ENCODE peak calls at places on chromosomes 2 and 18, in five cellular contexts. T is bronchial epithelial cell, Y is Panc1, L is endodermal cell, F is brain microvascular endothelial cell. S is an unnamed sample.

GRCh38 chr2:41939410-41939775 is 108.4 kb upstream of the PKDCC start:
- DNase-seq in T (no peak), Y (no peak), L (no peak), F (no peak), S (no peak)

GRCh38 chr2:8003462-8004075 is 678.3 kb upstream of the ID2 start:
- DNase-seq in T (no peak), Y (no peak), L (no peak), F (peak; percentile 60), S (no peak)

GRCh38 chr2:45452866-45453265 is 158.2 kb downstream of the SRBD1 start:
- DNase-seq in T (no peak), Y (no peak), L (no peak), F (peak; percentile 76), S (peak; percentile 83)

GRCh38 chr2:200617089-200618050 is 31.6 kb downstream of the AOX1 start:
- DNase-seq in T (no peak), Y (no peak), L (no peak), F (no peak), S (no peak)

GRCh38 chr2:226903179-226903578 is 67.3 kb downstream of the RHBDD1 start:
- DNase-seq in T (peak; percentile 89), Y (no peak), L (no peak), F (peak; percentile 88), S (peak; percentile 36)

GRCh38 chr2:171712051-171712450 is 24.8 kb downstream of the DYNC1I2 start:
- DNase-seq in T (peak; percentile 53), Y (no peak), L (no peak), F (peak; percentile 59), S (peak; percentile 76)

GRCh38 chr2:64934530-64934929 is 54.7 kb upstream of the SLC1A4 start:
- DNase-seq in T (peak; percentile 71), Y (no peak), L (no peak), F (no peak), S (no peak)

GRCh38 chr2:27191107-27191829 is 20.6 kb upstream of the ATRAID start:
- DNase-seq in T (peak; percentile 53), Y (peak; percentile 43), L (peak; percentile 81), F (peak; percentile 76), S (peak; percentile 50)

GRCh38 chr2:233387667-233388528 is 33.6 kb downstream of the DGKD start:
- DNase-seq in T (no peak), Y (no peak), L (no peak), F (peak; percentile 97), S (peak; percentile 94)

GRCh38 chr2:212037062-212037461 is 501.5 kb downstream of the ERBB4 start:
- DNase-seq in T (no peak), Y (no peak), L (no peak), F (no peak), S (no peak)

GRCh38 chr2:23791030-23791429 is 135.9 kb downstream of the ATAD2B start:
- DNase-seq in T (peak; percentile 49), Y (no peak), L (no peak), F (peak; percentile 21), S (peak; percentile 65)

GRCh38 chr2:241768251-241768711 is 8.3 kb upstream of the GAL3ST2 start:
- DNase-seq in T (no peak), Y (no peak), L (no peak), F (no peak), S (no peak)

GRCh38 chr2:205925373-205926337 is 160.3 kb downstream of the INO80D start:
- DNase-seq in T (peak; percentile 37), Y (no peak), L (peak; percentile 93), F (peak; percentile 52), S (peak; percentile 18)

GRCh38 chr2:152028182-152028862 is 70.5 kb downstream of the CACNB4 start:
- DNase-seq in T (peak; percentile 63), Y (no peak), L (no peak), F (peak; percentile 14), S (no peak)

GRCh38 chr2:61677306-61677705 is 139.2 kb upstream of the XPO1 start:
- DNase-seq in T (no peak), Y (no peak), L (no peak), F (no peak), S (no peak)

GRCh38 chr2:61675204-61675603 is 137.0 kb upstream of the XPO1 start:
- DNase-seq in T (no peak), Y (no peak), L (no peak), F (no peak), S (no peak)

GRCh38 chr2:61670591-61671503 is 132.7 kb upstream of the XPO1 start:
- DNase-seq in T (peak; percentile 77), Y (peak; percentile 65), L (no peak), F (peak; percentile 39), S (no peak)

DNA sequence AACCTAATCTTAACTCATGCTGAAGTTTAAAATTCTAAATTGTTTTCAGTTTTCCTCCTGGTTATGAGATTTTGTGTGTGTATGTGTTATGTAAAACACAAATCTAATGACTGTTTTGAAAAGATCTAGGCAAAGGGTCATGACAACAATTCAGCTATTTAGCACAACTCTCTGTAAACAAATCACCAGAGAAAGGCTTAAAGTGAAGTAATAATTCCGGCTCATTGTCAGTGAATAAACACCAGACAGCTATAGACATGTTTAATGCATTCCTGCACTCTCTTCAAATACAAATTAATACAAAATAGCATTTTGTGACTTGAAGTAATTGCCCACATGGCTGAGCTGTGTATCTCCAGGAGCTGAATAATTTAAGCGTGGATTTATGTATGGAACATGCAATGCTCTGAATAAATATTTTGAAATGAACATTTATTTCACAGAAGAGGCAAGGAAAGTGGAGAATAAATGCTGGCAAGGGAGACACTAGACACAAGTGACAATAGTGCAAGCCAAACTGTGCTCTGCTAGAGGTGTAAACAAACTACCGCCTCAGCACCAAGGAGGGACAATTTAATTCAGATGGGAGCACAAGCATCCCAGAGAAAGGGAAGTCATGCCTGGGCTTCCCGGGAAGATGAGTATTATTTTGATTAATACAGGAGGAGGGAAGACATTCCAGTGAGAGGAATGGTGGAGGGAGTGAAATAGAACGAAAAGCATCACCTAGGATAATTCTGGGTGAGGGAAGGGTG is 133.6 kb upstream of the XPO1 start:
- DNase-seq in T (peak; percentile 88), Y (no peak), L (no peak), F (no peak), S (no peak)
- H3K4me3 ChIP-seq in T (no peak overlapping the region), Y (peak overlapping the region; percentile 45), L (no peak overlapping the region), F (no peak overlapping the region), S (no peak overlapping the region)

GRCh38 chr2:160208662-160209229 is 8.7 kb upstream of the ITGB6 start:
- DNase-seq in T (no peak), Y (no peak), L (peak; percentile 70), F (no peak), S (no peak)
- H3K4me3 ChIP-seq in T (no peak overlapping the region), Y (no peak overlapping the region), L (no peak overlapping the region), F (no peak overlapping the region), S (no peak overlapping the region)

GRCh38 chr18:9870431-9871023 is 15.2 kb upstream of the TXNDC2 start:
- DNase-seq in T (no peak), Y (no peak), L (peak; percentile 53), F (no peak), S (no peak)
- H3K4me3 ChIP-seq in T (no peak overlapping the region), Y (peak overlapping the region; percentile 16), L (no peak overlapping the region), F (no peak overlapping the region), S (no peak overlapping the region)

DNA sequence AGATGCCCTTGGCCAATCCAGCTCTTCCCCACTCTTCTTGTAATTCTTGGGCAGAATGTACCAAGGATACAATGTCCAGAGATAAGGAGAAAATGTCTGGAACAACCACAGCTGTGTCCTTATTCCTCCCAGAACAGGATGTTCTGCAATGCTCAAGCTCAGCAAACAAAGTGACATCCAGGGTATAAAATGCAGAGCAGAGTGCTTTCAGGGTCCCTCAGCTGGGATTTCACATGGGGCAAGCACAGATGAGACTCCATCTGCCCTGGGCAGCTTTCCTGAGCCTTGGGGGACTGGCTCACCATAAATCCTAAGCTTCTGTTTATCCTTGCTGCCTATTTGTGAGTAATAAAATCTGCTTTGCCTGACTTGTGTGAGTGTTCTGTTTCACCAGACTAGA is 127.4 kb downstream of the VAPA start:
- DNase-seq in T (no peak), Y (no peak), L (peak; percentile 17), F (peak; percentile 43), S (no peak)
- H3K4me3 ChIP-seq in T (no peak overlapping the region), Y (no peak overlapping the region), L (no peak overlapping the region), F (no peak overlapping the region), S (no peak overlapping the region)

DNA sequence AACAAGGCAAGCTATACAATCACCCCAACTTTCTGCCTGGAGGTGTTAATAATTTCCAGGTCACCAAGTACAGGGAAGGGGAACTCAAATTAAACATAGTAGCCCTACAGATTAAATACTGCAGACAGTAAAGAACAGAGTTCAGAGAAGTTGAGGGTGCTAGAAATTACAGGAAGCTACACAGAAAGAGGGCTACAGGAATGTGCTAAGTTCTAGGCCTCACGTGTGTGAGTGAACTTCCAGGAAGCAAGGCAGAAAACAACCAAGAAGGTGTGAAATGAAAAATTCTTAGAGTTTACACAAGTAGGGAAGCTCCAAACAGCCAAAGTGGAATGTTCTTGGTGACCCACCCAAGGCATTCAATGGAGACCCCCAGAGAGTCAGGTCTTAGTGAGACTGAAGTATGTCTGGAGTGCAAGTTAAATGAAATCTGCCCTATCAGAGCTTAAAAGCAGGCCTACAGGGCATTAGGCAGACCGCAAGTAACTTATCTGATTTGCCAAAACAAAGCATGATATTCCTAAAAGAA is 58.2 kb upstream of the RNU4ATAC start:
- DNase-seq in T (no peak), Y (no peak), L (peak; percentile 58), F (no peak), S (no peak)
- H3K4me3 ChIP-seq in T (no peak overlapping the region), Y (no peak overlapping the region), L (peak overlapping the region; percentile 52), F (no peak overlapping the region), S (no peak overlapping the region)

DNA sequence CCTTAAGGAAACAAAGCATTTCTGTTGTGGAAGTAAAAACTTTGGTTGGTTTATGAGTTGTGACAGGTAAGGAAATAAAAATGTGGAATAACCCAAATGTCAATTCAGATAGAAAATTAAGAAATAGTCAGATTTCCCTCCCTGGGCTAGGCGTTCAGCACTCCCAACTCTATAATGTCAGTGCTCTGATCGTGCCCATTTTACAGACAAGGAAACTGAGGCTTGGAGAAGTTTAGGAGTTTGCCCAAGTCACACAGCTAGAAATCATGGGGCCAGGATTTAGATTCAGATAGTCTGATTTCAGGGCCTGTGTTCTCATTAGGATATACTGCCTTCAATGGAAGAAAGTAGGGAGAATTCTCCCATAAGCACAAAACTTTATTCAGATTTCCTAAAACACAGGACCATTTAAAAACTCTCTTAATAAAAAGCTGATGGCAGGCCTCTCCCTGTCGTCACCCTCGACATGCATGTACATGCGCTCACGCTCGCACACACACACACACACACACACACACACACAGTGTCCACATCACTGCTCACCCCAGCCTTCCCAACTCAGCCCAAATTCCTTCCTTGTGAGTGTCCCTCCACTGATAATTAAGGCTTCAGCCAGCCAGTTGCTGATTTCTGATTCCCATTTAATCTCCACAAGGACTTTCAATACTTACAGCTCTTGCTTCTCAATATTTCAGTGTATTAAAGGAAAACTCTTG is 49.1 kb upstream of the SLC14A2 start:
- DNase-seq in T (peak; percentile 96), Y (no peak), L (no peak), F (peak; percentile 82), S (peak; percentile 37)
- H3K4me3 ChIP-seq in T (no peak overlapping the region), Y (no peak overlapping the region), L (no peak overlapping the region), F (no peak overlapping the region), S (no peak overlapping the region)

DNA sequence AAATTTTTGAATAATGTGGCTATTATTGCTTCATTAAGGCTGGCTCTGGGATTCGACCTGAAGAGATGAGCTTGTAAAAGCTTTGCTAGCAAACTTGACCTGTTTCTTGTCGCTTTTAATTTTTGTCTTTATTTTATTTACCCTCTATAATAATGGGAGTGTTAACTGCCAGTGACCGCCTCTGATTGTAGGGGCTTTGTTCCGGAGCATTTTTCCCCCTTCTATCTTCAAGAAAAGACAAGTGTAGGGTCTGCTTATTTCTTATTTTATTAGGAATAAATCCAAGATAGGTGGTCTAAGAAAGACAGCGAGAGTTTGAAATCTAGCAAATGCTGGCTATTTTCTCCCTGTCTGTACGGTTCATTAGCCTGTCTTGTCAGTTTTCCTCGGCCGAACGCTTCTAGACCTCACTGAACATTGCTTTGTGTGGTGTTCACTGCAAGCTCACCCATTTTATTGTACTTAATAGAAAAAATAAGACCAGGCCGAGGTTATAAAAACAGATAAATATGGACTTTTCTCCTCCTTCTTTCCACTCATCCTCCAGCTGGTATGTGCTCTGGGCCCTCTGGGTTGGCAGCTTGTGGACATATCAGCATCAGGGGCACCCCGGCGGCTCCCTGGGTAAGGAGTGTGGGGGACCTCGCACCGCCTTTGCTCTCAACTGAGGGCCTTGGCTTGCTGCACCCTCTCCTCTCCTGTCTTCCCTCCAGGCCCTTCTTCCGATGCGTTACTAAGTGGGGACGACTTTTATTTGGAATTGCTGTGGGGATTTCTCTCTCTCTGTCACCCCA is 8.5 kb downstream of the MEIS1 start:
- DNase-seq in T (no peak), Y (no peak), L (no peak), F (no peak), S (no peak)
- H3K4me3 ChIP-seq in T (no peak overlapping the region), Y (no peak overlapping the region), L (no peak overlapping the region), F (no peak overlapping the region), S (peak overlapping the region; percentile 70)

S was measured in astrocyte of the cerebellum.